ENCODE peak calls at places on chromosome 2, in seven cellular contexts. G is tibial artery, S is endodermal cell, Y is cardiac muscle cell, U is transverse colon, Z is lower lobe of right lung, B is breast epithelium. K is an unnamed sample. For H3K4me1 and H3K9me3, the result is how much of the 10 kb centered on the place peaks cover.

GRCh38 chr2:239932881-239933735 is 92.0 kb downstream of the NDUFA10 start:
- DNase-seq in G (no peak), S (peak), Y (no peak), U (no peak), Z (peak), B (peak), K (no peak)

GRCh38 chr2:126776255-126776654 is 120.3 kb downstream of the GYPC start:
- DNase-seq in G (no peak), S (no peak), Y (no peak), U (no peak), Z (no peak), B (peak), K (no peak)

GRCh38 chr2:160472839-160473251 is 20.8 kb downstream of the RBMS1 start:
- DNase-seq in G (no peak), S (no peak), Y (no peak), U (no peak), Z (no peak), B (no peak), K (no peak)

GRCh38 chr2:740446-741293 is 63.5 kb upstream of the TMEM18 start:
- DNase-seq in G (peak), S (peak), Y (peak), U (peak), Z (peak), B (peak), K (no peak)

GRCh38 chr2:45826889-45827635 is 175.6 kb downstream of the PRKCE start:
- DNase-seq in G (no peak), S (no peak), Y (peak), U (peak), Z (no peak), B (no peak), K (no peak)

GRCh38 chr2:86466306-86466705 is 25.1 kb downstream of the KDM3A start:
- DNase-seq in G (no peak), S (no peak), Y (no peak), U (no peak), Z (no peak), B (no peak), K (no peak)

GRCh38 chr2:69926849-69927515 is 12.1 kb downstream of the MXD1 start:
- DNase-seq in G (no peak), S (no peak), Y (peak), U (no peak), Z (no peak), B (no peak), K (no peak)

GRCh38 chr2:141200191-141200590 is 930.6 kb downstream of the LRP1B start:
- DNase-seq in G (no peak), S (no peak), Y (peak), U (no peak), Z (no peak), B (no peak), K (no peak)

GRCh38 chr2:232872826-232873225 is 2.8 kb downstream of the SNORC start:
- DNase-seq in G (no peak), S (no peak), Y (no peak), U (no peak), Z (no peak), B (peak), K (no peak)

GRCh38 chr2:121085801-121086200 is 199.2 kb downstream of the TFCP2L1 start:
- DNase-seq in G (no peak), S (no peak), Y (no peak), U (no peak), Z (no peak), B (peak), K (no peak)

GRCh38 chr2:199979841-199980628 is 24.7 kb downstream of the MAIP1 start:
- DNase-seq in G (peak), S (peak), Y (peak), U (peak), Z (peak), B (peak), K (peak)

GRCh38 chr2:233124449-233125080 is 64.4 kb downstream of the INPP5D start:
- DNase-seq in G (peak), S (no peak), Y (no peak), U (peak), Z (no peak), B (no peak), K (no peak)

GRCh38 chr2:178317807-178318206 is 123.5 kb downstream of the OSBPL6 start:
- DNase-seq in G (no peak), S (no peak), Y (no peak), U (no peak), Z (no peak), B (no peak), K (no peak)

GRCh38 chr2:138184428-138184827 is 220.2 kb downstream of the HNMT start:
- DNase-seq in G (no peak), S (no peak), Y (no peak), U (no peak), Z (no peak), B (no peak), K (no peak)

GRCh38 chr2:241652142-241652541 is 14.6 kb downstream of the ATG4B start:
- DNase-seq in G (no peak), S (no peak), Y (no peak), U (no peak), Z (no peak), B (no peak), K (no peak)

GRCh38 chr2:241653210-241653750 is 15.8 kb downstream of the ATG4B start:
- DNase-seq in G (no peak), S (no peak), Y (no peak), U (no peak), Z (no peak), B (no peak), K (no peak)

GRCh38 chr2:241652722-241653121 is 15.2 kb downstream of the ATG4B start:
- DNase-seq in G (no peak), S (no peak), Y (no peak), U (no peak), Z (no peak), B (no peak), K (no peak)

GRCh38 chr2:241649414-241649813 is 11.9 kb downstream of the ATG4B start:
- DNase-seq in G (no peak), S (no peak), Y (no peak), U (no peak), Z (no peak), B (no peak), K (no peak)

GRCh38 chr2:241649927-241650326 is 12.4 kb downstream of the ATG4B start:
- DNase-seq in G (no peak), S (no peak), Y (no peak), U (no peak), Z (no peak), B (no peak), K (no peak)
- H3K4me1 ChIP-seq in G (under half), S (under half), Y (under half), U (under half), Z (under half), B (under half), K (under half)

GRCh38 chr2:23588788-23589187 is 203.8 kb downstream of the KLHL29 start:
- DNase-seq in G (no peak), S (no peak), Y (no peak), U (no peak), Z (no peak), B (peak), K (no peak)

GRCh38 chr2:23589220-23589647 is 204.3 kb downstream of the KLHL29 start:
- DNase-seq in G (no peak), S (no peak), Y (no peak), U (no peak), Z (peak), B (no peak), K (no peak)

GRCh38 chr2:23587330-23587729 is 202.4 kb downstream of the KLHL29 start:
- DNase-seq in G (no peak), S (peak), Y (no peak), U (no peak), Z (no peak), B (no peak), K (no peak)

GRCh38 chr2:23586691-23587090 is 201.7 kb downstream of the KLHL29 start:
- DNase-seq in G (no peak), S (no peak), Y (no peak), U (no peak), Z (no peak), B (no peak), K (no peak)

GRCh38 chr2:23588106-23588505 is 203.1 kb downstream of the KLHL29 start:
- DNase-seq in G (no peak), S (no peak), Y (no peak), U (no peak), Z (peak), B (peak), K (no peak)
- H3K9me3 ChIP-seq in G (under half), S (under half), Y (under half), U (under half), Z (under half), B (under half), K (under half)

DNA sequence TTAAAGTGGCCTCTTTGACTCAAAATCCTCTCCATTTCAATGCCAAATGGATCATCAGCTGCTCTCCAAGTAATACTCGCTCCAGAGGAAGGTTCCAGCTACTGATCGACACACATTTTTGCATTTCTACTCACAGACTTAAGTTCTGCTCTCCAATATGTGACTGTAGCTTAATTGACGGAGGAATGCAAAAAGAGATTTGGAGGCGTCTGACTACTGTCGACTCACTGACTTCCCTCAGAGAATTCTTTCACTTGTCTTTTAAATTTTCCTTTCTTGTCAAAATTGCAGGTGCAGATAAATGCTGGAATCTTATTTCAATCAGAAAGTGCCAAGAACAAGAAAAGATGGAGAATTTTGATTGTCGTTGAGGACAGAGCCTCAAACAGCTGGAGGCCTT is 84.1 kb upstream of the PAPOLG start:
- DNase-seq in G (no peak), S (no peak), Y (no peak), U (no peak), Z (no peak), B (no peak), K (no peak)
- H3K27ac ChIP-seq in G (no peak), S (no peak), Y (no peak), U (no peak), Z (no peak), B (no peak), K (no peak)

GRCh38 chr2:17911491-17912260 is 33.2 kb downstream of the KCNS3 start:
- DNase-seq in G (no peak), S (no peak), Y (no peak), U (no peak), Z (no peak), B (no peak), K (no peak)

GRCh38 chr2:17912266-17912691 is 33.8 kb downstream of the KCNS3 start:
- DNase-seq in G (no peak), S (peak), Y (no peak), U (no peak), Z (no peak), B (no peak), K (no peak)

GRCh38 chr2:17915811-17916523 is 37.5 kb downstream of the KCNS3 start:
- DNase-seq in G (no peak), S (peak), Y (no peak), U (no peak), Z (no peak), B (no peak), K (no peak)

GRCh38 chr2:17916584-17916983 is 38.1 kb downstream of the KCNS3 start:
- DNase-seq in G (no peak), S (peak), Y (no peak), U (no peak), Z (no peak), B (no peak), K (no peak)

DNA sequence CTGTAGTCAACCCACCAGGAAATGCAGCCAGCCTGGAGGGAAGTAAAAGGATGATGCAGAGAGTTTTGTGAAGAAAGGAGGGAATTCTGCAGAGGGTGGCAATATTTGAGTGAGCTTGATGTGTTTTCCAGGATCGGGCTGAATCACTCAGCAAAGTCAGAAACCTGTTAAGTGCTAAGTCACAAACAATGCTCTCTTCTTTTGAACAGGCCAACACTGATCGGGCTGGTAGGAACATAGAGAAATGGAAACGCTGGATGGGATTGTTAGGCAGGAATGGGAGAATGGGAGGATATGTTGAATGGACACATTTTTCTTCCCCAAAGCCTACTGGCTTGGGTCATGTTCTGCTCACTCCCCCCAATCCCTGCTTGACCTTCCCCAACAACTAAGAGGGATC is 36.6 kb downstream of the KCNS3 start:
- DNase-seq in G (no peak), S (peak), Y (no peak), U (no peak), Z (no peak), B (no peak), K (no peak)
- H3K4me1 ChIP-seq in G (under half), S (under half), Y (under half), U (under half), Z (under half), B (under half), K (under half)

GRCh38 chr2:213336253-213336770 is 52.0 kb downstream of the SPAG16 start:
- DNase-seq in G (no peak), S (no peak), Y (no peak), U (no peak), Z (no peak), B (no peak), K (no peak)
- H3K9me3 ChIP-seq in G (under half), S (under half), Y (under half), U (under half), Z (under half), B (half or more), K (under half)

GRCh38 chr2:173602153-173602552 is 247.5 kb downstream of the CDCA7 start:
- DNase-seq in G (no peak), S (no peak), Y (no peak), U (no peak), Z (no peak), B (no peak), K (no peak)

GRCh38 chr2:173607601-173608311 is 253.1 kb downstream of the CDCA7 start:
- DNase-seq in G (no peak), S (no peak), Y (peak), U (no peak), Z (no peak), B (no peak), K (no peak)

GRCh38 chr2:173606619-173607305 is 252.1 kb downstream of the CDCA7 start:
- DNase-seq in G (no peak), S (no peak), Y (no peak), U (no peak), Z (no peak), B (no peak), K (no peak)

DNA sequence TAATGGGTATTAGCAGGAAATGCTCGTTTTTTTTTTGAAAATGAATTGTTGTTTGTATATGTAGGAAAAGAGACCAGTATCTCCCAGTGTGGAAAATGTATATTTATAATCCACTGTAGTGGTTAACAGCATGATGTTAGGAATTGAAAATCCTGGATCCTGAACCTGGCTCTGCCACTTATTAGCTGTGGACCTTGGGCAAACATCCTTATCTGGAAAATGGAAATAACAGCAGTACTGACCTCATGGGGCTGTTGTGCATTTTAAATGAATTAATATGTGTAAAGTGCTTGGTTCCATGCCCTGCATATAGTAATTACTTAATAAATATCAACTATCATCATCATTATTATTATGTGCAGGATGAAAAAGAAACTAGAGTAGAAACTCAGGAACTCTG is 251.3 kb downstream of the CDCA7 start:
- DNase-seq in G (no peak), S (no peak), Y (no peak), U (no peak), Z (no peak), B (no peak), K (no peak)
- H3K27ac ChIP-seq in G (no peak), S (no peak), Y (no peak), U (no peak), Z (no peak), B (no peak), K (no peak)

GRCh38 chr2:54907663-54908062 is 142.6 kb downstream of the RTN4 start:
- DNase-seq in G (no peak), S (no peak), Y (no peak), U (no peak), Z (no peak), B (no peak), K (no peak)

GRCh38 chr2:54906711-54907110 is 143.5 kb downstream of the RTN4 start:
- DNase-seq in G (no peak), S (peak), Y (no peak), U (no peak), Z (no peak), B (no peak), K (no peak)

GRCh38 chr2:54903736-54904554 is 146.3 kb downstream of the RTN4 start:
- DNase-seq in G (no peak), S (no peak), Y (peak), U (peak), Z (no peak), B (no peak), K (no peak)

GRCh38 chr2:54902763-54903162 is 147.5 kb downstream of the RTN4 start:
- DNase-seq in G (no peak), S (no peak), Y (no peak), U (no peak), Z (no peak), B (no peak), K (no peak)

GRCh38 chr2:54904836-54905235 is 145.4 kb downstream of the RTN4 start:
- DNase-seq in G (no peak), S (no peak), Y (no peak), U (peak), Z (no peak), B (no peak), K (no peak)
- H3K4me1 ChIP-seq in G (under half), S (under half), Y (under half), U (under half), Z (under half), B (under half), K (under half)